ENCODE peak calls at places on chromosomes 2 and 18, in six cellular contexts. M, E, K, T, Y and Q are unnamed samples.

GRCh38 chr2:237731663-237732062 is 66.9 kb upstream of the RBM44 start:
- DNase-seq in M (peak), E (no peak), K (peak), T (peak), Y (no peak), Q (no peak)

GRCh38 chr2:47299555-47299954 is 103.4 kb upstream of the MSH2 start:
- DNase-seq in M (no peak), E (no peak), K (no peak), T (no peak), Y (no peak), Q (no peak)

GRCh38 chr2:95143838-95144237 is 15.8 kb downstream of the ZNF514 start:
- DNase-seq in M (no peak), E (no peak), K (no peak), T (no peak), Y (no peak), Q (no peak)

GRCh38 chr2:100193334-100193733 is 50.9 kb upstream of the AFF3 start:
- DNase-seq in M (no peak), E (no peak), K (no peak), T (no peak), Y (no peak), Q (no peak)

GRCh38 chr2:159140070-159140774 is 146.3 kb downstream of the WDSUB1 start:
- DNase-seq in M (no peak), E (no peak), K (no peak), T (no peak), Y (no peak), Q (no peak)

GRCh38 chr2:203949228-203949627 is 12.7 kb downstream of the ICOS start:
- DNase-seq in M (no peak), E (no peak), K (no peak), T (no peak), Y (no peak), Q (no peak)

GRCh38 chr2:128638741-128639477 is 320.2 kb upstream of the HS6ST1 start:
- DNase-seq in M (no peak), E (no peak), K (no peak), T (peak), Y (peak), Q (peak)

GRCh38 chr2:211144078-211144477 is 587.7 kb downstream of the CPS1 start:
- DNase-seq in M (peak), E (no peak), K (no peak), T (no peak), Y (no peak), Q (no peak)

GRCh38 chr18:67730884-67731283 is 214.4 kb upstream of the DSEL start:
- DNase-seq in M (no peak), E (no peak), K (no peak), T (no peak), Y (no peak), Q (no peak)

GRCh38 chr18:76621782-76622495 is 126.9 kb upstream of the ZNF516 start:
- DNase-seq in M (no peak), E (no peak), K (no peak), T (no peak), Y (no peak), Q (no peak)

GRCh38 chr2:101330253-101330921 is 21.9 kb upstream of the RNF149 start:
- DNase-seq in M (no peak), E (no peak), K (peak), T (no peak), Y (no peak), Q (no peak)

GRCh38 chr2:107681946-107682345 is 144.7 kb upstream of the RGPD4 start:
- DNase-seq in M (no peak), E (no peak), K (no peak), T (no peak), Y (no peak), Q (no peak)

GRCh38 chr2:161283926-161284325 is 24.3 kb upstream of the PSMD14 start:
- DNase-seq in M (no peak), E (no peak), K (no peak), T (no peak), Y (no peak), Q (no peak)

DNA sequence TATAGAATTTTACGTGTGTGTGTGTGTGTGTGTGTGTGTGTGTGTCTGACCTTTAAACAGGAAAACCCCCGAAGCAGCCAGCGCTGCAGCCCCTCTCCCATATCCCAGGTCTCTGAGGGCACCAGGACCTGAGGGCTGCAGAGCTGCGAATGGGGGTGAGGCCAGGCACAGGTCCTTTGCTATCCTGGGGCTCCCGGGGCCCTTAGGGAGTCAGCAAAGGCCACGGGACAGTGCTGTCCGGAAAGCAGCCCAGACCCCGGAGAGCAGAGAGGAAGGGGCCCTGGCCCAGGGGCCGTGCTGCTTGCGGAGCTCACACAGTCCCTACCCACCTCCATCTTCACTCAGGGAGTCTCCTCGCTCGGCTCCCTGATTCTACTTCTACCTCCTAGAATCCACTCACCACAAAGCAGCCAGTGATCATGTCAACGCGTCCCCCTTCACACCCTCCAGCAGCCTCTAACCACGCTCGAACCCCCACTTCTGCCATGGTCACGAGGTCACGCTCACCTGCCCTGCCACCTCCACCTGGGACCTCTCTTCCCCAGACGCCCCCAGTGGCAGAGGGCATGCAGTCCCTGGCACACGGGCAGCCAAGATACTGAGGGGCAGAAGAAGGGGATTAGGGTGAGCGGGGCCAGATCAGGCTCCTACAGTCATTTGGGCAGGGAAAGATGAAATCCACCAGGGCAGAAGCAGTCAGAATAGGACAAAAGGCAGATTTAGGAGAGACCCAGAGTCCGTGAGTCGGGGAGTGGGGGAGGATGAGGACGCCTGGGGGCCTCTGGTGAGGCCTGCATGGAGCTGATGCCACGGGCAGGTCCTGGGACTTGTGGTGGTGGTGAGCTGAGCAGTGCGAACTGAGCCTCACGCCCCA is 86.7 kb downstream of the USP40 start:
- DNase-seq in M (no peak), E (no peak), K (no peak), T (no peak), Y (no peak), Q (no peak)
- TF ChIP-seq JUND in M (no peak), E (no peak), K (no peak), T (no peak), Y (no peak), Q (no peak)

DNA sequence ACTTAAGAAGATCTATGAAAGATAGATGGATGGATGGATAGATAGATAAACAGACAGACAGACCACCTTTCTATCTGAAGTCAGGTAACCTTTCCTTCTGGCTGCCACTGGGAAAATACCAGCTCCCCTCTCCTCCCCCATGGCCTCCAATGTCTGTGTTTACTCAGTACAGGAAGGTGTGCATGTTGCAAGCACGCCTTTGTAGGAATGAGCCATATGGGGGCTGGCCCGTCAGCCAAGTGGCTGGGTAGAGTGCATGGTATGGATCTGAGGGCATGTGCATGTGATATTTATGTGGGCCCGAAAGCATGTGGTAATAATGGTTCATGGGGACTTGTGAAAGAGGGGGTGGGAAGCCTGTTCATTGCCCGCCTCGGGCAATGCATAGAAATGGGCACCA is 109.2 kb upstream of the FZD7 start:
- DNase-seq in M (no peak), E (no peak), K (peak), T (no peak), Y (no peak), Q (no peak)
- TF ChIP-seq JUND in M (no peak), E (no peak), K (no peak), T (no peak), Y (no peak), Q (no peak)

GRCh38 chr2:179137191-179137590 is 87.3 kb upstream of the CCDC141 start:
- DNase-seq in M (no peak), E (no peak), K (no peak), T (no peak), Y (no peak), Q (no peak)
- TF ChIP-seq JUND in M (no peak), E (no peak), K (no peak), T (no peak), Y (no peak), Q (no peak)

GRCh38 chr2:119721043-119721442 is 38.7 kb upstream of the PTPN4 start:
- DNase-seq in M (no peak), E (no peak), K (no peak), T (no peak), Y (no peak), Q (no peak)

GRCh38 chr2:119719261-119719627 is 40.2 kb downstream of the TMEM177 start:
- DNase-seq in M (no peak), E (no peak), K (no peak), T (no peak), Y (no peak), Q (no peak)

GRCh38 chr2:119721904-119722303 is 37.8 kb upstream of the PTPN4 start:
- DNase-seq in M (no peak), E (no peak), K (peak), T (no peak), Y (no peak), Q (no peak)

GRCh38 chr2:119723121-119723635 is 36.5 kb upstream of the PTPN4 start:
- DNase-seq in M (no peak), E (no peak), K (no peak), T (no peak), Y (no peak), Q (no peak)

DNA sequence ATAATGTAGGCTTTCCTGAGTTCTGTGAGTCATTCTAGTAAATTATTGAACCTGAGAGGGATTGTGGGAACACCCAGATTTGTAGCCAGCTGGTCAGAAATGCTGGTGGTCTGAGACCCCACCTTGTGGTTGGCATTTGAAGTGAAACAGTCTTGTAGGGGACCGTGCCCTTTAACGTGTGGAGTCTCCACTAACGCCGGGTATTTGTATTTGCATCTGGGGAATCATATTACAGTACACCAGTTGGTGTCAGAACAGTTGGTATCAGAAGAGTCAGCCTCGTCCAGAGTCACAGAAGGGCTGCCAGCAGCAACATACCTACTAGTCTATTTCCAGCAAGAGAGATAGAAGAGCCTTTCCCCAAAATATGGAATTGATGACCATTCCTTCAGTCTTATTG is 38.3 kb upstream of the PTPN4 start:
- DNase-seq in M (no peak), E (peak), K (peak), T (no peak), Y (no peak), Q (no peak)
- TF ChIP-seq JUND in M (no peak), E (no peak), K (no peak), T (no peak), Y (no peak), Q (no peak)

GRCh38 chr2:50722828-50723227 is 309.1 kb downstream of the NRXN1 start:
- DNase-seq in M (no peak), E (no peak), K (no peak), T (no peak), Y (no peak), Q (no peak)
- TF ChIP-seq JUND in M (no peak), E (no peak), K (no peak), T (no peak), Y (no peak), Q (no peak)

DNA sequence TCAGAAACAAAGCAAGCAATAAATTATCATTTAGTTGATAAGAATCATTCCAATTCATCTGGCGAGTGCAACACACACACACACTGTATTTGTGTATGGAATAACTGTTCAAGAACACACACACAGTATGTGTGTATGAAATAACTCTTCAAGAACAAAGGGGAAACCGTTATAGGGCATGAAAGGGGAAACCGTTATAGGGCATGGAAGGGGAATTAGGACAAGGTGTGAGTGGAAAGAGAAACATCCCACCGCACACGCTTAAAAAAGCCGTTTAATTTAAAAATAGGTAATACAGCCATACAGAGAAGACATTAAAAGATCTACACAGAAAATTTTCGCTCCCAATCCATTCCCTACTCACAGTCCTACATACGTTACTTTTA is 607 bp upstream of the TSN start:
- DNase-seq in M (no peak), E (no peak), K (no peak), T (no peak), Y (no peak), Q (no peak)
- TF ChIP-seq JUND in M (no peak), E (no peak), K (no peak), T (no peak), Y (no peak), Q (no peak)

GRCh38 chr18:49059028-49059670 is 108.4 kb upstream of the SMAD7 start:
- DNase-seq in M (no peak), E (no peak), K (peak), T (no peak), Y (no peak), Q (no peak)
- TF ChIP-seq JUND in M (no peak), E (no peak), K (no peak), T (no peak), Y (no peak), Q (no peak)

GRCh38 chr2:19525313-19525712 is 166.9 kb upstream of the OSR1 start:
- DNase-seq in M (no peak), E (no peak), K (no peak), T (no peak), Y (no peak), Q (no peak)
- TF ChIP-seq JUND in M (no peak), E (no peak), K (no peak), T (no peak), Y (no peak), Q (no peak)

GRCh38 chr2:30037016-30037415 is 109.8 kb upstream of the YPEL5 start:
- DNase-seq in M (no peak), E (no peak), K (no peak), T (no peak), Y (no peak), Q (no peak)
- TF ChIP-seq JUND in M (no peak), E (no peak), K (no peak), T (no peak), Y (no peak), Q (no peak)

DNA sequence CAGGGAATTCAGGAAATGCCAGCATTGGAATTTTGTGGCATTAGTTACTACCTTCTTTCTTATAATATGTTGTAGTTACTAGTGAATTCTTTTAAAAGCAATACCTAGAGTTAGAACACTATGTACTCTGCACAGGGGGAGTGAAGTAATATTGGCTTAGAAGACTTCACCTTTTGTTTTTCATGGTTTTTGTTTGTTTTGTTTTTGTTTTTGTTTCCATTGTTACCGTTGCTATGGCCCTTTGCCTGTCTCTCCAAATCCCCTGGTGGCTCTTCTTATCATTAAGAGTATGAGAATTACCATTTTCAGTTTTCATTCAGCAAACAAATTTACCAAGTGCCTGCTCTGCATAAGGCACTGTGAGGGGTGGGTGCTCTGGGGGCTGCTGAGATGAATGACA is 160.1 kb downstream of the HAUS1 start:
- DNase-seq in M (peak), E (peak), K (peak), T (no peak), Y (no peak), Q (no peak)
- TF ChIP-seq JUND in M (no peak), E (no peak), K (no peak), T (no peak), Y (no peak), Q (no peak)